ENCODE peak calls at places on chromosomes 11 and 22, in nine cellular contexts. T is sigmoid colon; I is prostate gland; B is C1 segment of cervical spinal cord; K is non-pigmented ciliary epithelial cell; F is A172; S is globus pallidus; R is activated naive CD4-positive, alpha-beta T cell treated with anti-CD3 and anti-CD28 coated beads, Interleukin-2, amount 50 U/mL, for 16 hours; A is NCI-H82. Q is an unnamed sample.

GRCh38 chr22:37782340-37783168 is 25.2 kb upstream of the GCAT start:
- DNase-seq in T (no peak), I (no peak), B (no peak), K (no peak), F (peak), S (no peak), R (no peak), A (no peak), Q (peak)

GRCh38 chr11:40602866-40603578 is 856.4 kb downstream of the LRRC4C start:
- DNase-seq in T (no peak), I (no peak), B (no peak), K (no peak), F (no peak), S (no peak), R (no peak), A (no peak), Q (no peak)

GRCh38 chr11:57560146-57560545 is 7.3 kb downstream of the UBE2L6 start:
- DNase-seq in T (no peak), I (peak), B (no peak), K (no peak), F (no peak), S (no peak), R (no peak), A (no peak), Q (no peak)

GRCh38 chr11:115585361-115586024 is 81.3 kb upstream of the CADM1 start:
- DNase-seq in T (no peak), I (no peak), B (no peak), K (no peak), F (no peak), S (no peak), R (no peak), A (no peak), Q (no peak)

GRCh38 chr11:78230161-78230877 is 41.6 kb downstream of the USP35 start:
- DNase-seq in T (no peak), I (no peak), B (no peak), K (no peak), F (no peak), S (no peak), R (no peak), A (peak), Q (no peak)

GRCh38 chr11:47123094-47123493 is 53.6 kb downstream of the ARFGAP2 start:
- DNase-seq in T (no peak), I (no peak), B (no peak), K (no peak), F (no peak), S (no peak), R (no peak), A (no peak), Q (no peak)

GRCh38 chr11:70481625-70482528 is 83.5 kb downstream of the CTTN start:
- DNase-seq in T (no peak), I (no peak), B (no peak), K (no peak), F (peak), S (no peak), R (no peak), A (no peak), Q (no peak)

GRCh38 chr22:34781676-34782075 is 284.3 kb upstream of the ISX start:
- DNase-seq in T (no peak), I (no peak), B (no peak), K (no peak), F (no peak), S (no peak), R (no peak), A (no peak), Q (no peak)

GRCh38 chr11:110505514-110506284 is 76.0 kb downstream of the FDX1 start:
- DNase-seq in T (no peak), I (no peak), B (no peak), K (no peak), F (no peak), S (no peak), R (no peak), A (no peak), Q (no peak)

GRCh38 chr11:88603499-88603898 is 266.0 kb upstream of the CTSC start:
- DNase-seq in T (no peak), I (no peak), B (no peak), K (no peak), F (no peak), S (no peak), R (no peak), A (peak), Q (no peak)

GRCh38 chr22:49368976-49369725 is 458.5 kb downstream of the BRD1 start:
- DNase-seq in T (peak), I (no peak), B (no peak), K (no peak), F (peak), S (no peak), R (no peak), A (no peak), Q (no peak)

GRCh38 chr22:26563022-26563421 is 26.9 kb downstream of the TPST2 start:
- DNase-seq in T (no peak), I (no peak), B (no peak), K (no peak), F (no peak), S (no peak), R (no peak), A (no peak), Q (no peak)

GRCh38 chr11:124536520-124536919 is 6.9 kb downstream of the OR8B12 start:
- DNase-seq in T (no peak), I (peak), B (no peak), K (peak), F (peak), S (peak), R (no peak), A (no peak), Q (no peak)

GRCh38 chr11:62505112-62505783 is 41.4 kb downstream of the AHNAK start:
- DNase-seq in T (peak), I (no peak), B (no peak), K (no peak), F (no peak), S (no peak), R (no peak), A (peak), Q (no peak)

GRCh38 chr22:43528601-43529360 is 117.0 kb downstream of the MPPED1 start:
- DNase-seq in T (peak), I (no peak), B (no peak), K (no peak), F (no peak), S (no peak), R (no peak), A (no peak), Q (no peak)

GRCh38 chr11:79219186-79220045 is 221.4 kb downstream of the TENM4 start:
- DNase-seq in T (no peak), I (no peak), B (no peak), K (no peak), F (no peak), S (no peak), R (no peak), A (no peak), Q (no peak)

GRCh38 chr11:1050581-1051355 is 14.2 kb upstream of the MUC6 start:
- DNase-seq in T (peak), I (peak), B (peak), K (no peak), F (peak), S (peak), R (peak), A (peak), Q (peak)

GRCh38 chr11:133800666-133801065 is 44.6 kb downstream of the SPATA19 start:
- DNase-seq in T (no peak), I (no peak), B (no peak), K (no peak), F (no peak), S (no peak), R (no peak), A (no peak), Q (no peak)

GRCh38 chr11:61127991-61128390 is 25.7 kb downstream of the CD5 start:
- DNase-seq in T (no peak), I (no peak), B (no peak), K (no peak), F (no peak), S (no peak), R (no peak), A (no peak), Q (no peak)

GRCh38 chr11:118612378-118612777 is 5.0 kb downstream of the PHLDB1 start:
- DNase-seq in T (peak), I (no peak), B (no peak), K (no peak), F (peak), S (no peak), R (no peak), A (no peak), Q (no peak)

GRCh38 chr11:113177596-113178115 is 136.7 kb upstream of the TTC12 start:
- DNase-seq in T (no peak), I (no peak), B (no peak), K (no peak), F (no peak), S (no peak), R (no peak), A (no peak), Q (no peak)

GRCh38 chr22:38950527-38951111 is 6.8 kb upstream of the APOBEC3A start:
- DNase-seq in T (peak), I (no peak), B (no peak), K (no peak), F (no peak), S (no peak), R (no peak), A (no peak), Q (no peak)

Q was measured in HFF-Myc.